ENCODE peak calls at places on chromosomes 7 and 10, in four cellular contexts. W, I, K and M are unnamed samples.
A peak's percentile ranks its signal among the peaks of the same experiment; 100 is the strongest.

GRCh38 chr10:12703141-12703540 is 298.4 kb downstream of the CCDC3 start:
- DNase-seq in W (no peak), I (no peak), K (no peak), M (no peak)

GRCh38 chr7:77308792-77309191 is 107.4 kb downstream of the GSAP start:
- DNase-seq in W (no peak), K (no peak), I (no peak), M (no peak)

GRCh38 chr7:137547477-137547876 is 203.9 kb upstream of the PTN start:
- DNase-seq in W (no peak), I (no peak), K (no peak), M (no peak)

GRCh38 chr10:63675171-63675570 is 154.0 kb downstream of the REEP3 start:
- DNase-seq in I (no peak), K (no peak), W (no peak), M (no peak)

GRCh38 chr10:101237908-101238731 is 8.9 kb upstream of the LBX1 start:
- DNase-seq in K (peak; percentile 40), W (no peak), I (no peak), M (no peak)

GRCh38 chr10:94146313-94146712 is 152.6 kb downstream of the PLCE1 start:
- DNase-seq in I (no peak), K (peak; percentile 11), W (no peak), M (no peak)

GRCh38 chr10:22999942-23000341 is 72.1 kb downstream of the ARMC3 start:
- DNase-seq in I (no peak), K (peak; percentile 16), W (no peak), M (no peak)

GRCh38 chr10:48609899-48610584 is 5.2 kb upstream of the ARHGAP22 start:
- DNase-seq in K (no peak), W (no peak), I (no peak), M (no peak)

GRCh38 chr7:36188266-36188665 is 35.2 kb downstream of the EEPD1 start:
- DNase-seq in K (no peak), I (no peak), W (no peak), M (no peak)

GRCh38 chr7:59986-60675 is 132.2 kb upstream of the FAM20C start:
- DNase-seq in W (no peak), I (no peak), K (no peak), M (peak; percentile 31)

GRCh38 chr10:123573236-123574147 is 92.7 kb upstream of the GPR26 start:
- DNase-seq in K (peak; percentile 80), W (peak; percentile 51), I (peak; percentile 63), M (peak; percentile 78)

GRCh38 chr7:40658731-40659130 is 523.9 kb downstream of the SUGCT start:
- DNase-seq in K (no peak), I (no peak), W (no peak), M (no peak)

GRCh38 chr10:93071674-93072224 is 1.9 kb upstream of the CYP26A1 start:
- DNase-seq in I (no peak), K (peak; percentile 90), W (peak; percentile 80), M (no peak)
- H3K4me3 ChIP-seq in I (peak overlapping the region; percentile 19), K (peak overlapping the region; percentile 66), W (peak overlapping the region; percentile 53), M (no peak overlapping the region)

GRCh38 chr7:38367301-38367700 is 93.9 kb upstream of the TARP start:
- DNase-seq in K (no peak), I (no peak), W (no peak), M (no peak)

GRCh38 chr7:38369816-38370493 is 96.5 kb upstream of the TARP start:
- DNase-seq in K (peak; percentile 92), W (peak; percentile 74), I (peak; percentile 82), M (peak; percentile 78)

GRCh38 chr7:38373155-38373554 is 99.7 kb upstream of the TARP start:
- DNase-seq in W (no peak), I (no peak), K (no peak), M (no peak)

GRCh38 chr7:38368191-38368605 is 94.8 kb upstream of the TARP start:
- DNase-seq in K (peak; percentile 82), I (peak; percentile 61), W (peak; percentile 71), M (peak; percentile 65)
- TF ChIP-seq CTCF in K (peak; percentile 69), I (peak; percentile 62), W (peak; percentile 78), M (peak; percentile 62)

GRCh38 chr10:16477757-16478156 is 40.9 kb downstream of the PTER start:
- DNase-seq in K (no peak), W (no peak), I (no peak), M (no peak)
- H3K27ac ChIP-seq in K (no peak overlapping the region), W (no peak overlapping the region), I (no peak overlapping the region), M (no peak overlapping the region)

GRCh38 chr10:128158024-128158795 is 32.0 kb upstream of the MKI67 start:
- DNase-seq in W (no peak), K (no peak), I (no peak), M (no peak)

GRCh38 chr10:128152741-128153583 is 26.7 kb upstream of the MKI67 start:
- DNase-seq in K (peak; percentile 33), I (no peak), W (peak; percentile 79), M (no peak)

GRCh38 chr10:128161031-128161430 is 34.8 kb upstream of the MKI67 start:
- DNase-seq in K (no peak), I (no peak), W (no peak), M (no peak)

GRCh38 chr10:128160335-128160734 is 34.1 kb upstream of the MKI67 start:
- DNase-seq in W (no peak), I (no peak), K (no peak), M (no peak)

GRCh38 chr10:128156999-128157755 is 31.0 kb upstream of the MKI67 start:
- DNase-seq in W (no peak), K (no peak), I (no peak), M (no peak)
- H3K4me3 ChIP-seq in W (no peak overlapping the region), K (no peak overlapping the region), I (no peak overlapping the region), M (no peak overlapping the region)

GRCh38 chr10:47088656-47089354 is 177.6 kb downstream of the PTPN20 start:
- DNase-seq in K (no peak), W (no peak), I (no peak), M (no peak)
- TF ChIP-seq CTCF in K (no peak), W (no peak), I (no peak), M (no peak)